ENCODE peak calls at places on chromosome 12, in seven cellular contexts. J, G, Z, I, V, Q and X are unnamed samples. For H3K4me1 and H3K36me3, the result is how much of the 10 kb centered on the place peaks cover.

GRCh38 chr12:1880153-1880845 is 38.2 kb downstream of the CACNA2D4 start:
- DNase-seq in J (no peak), G (no peak), Z (no peak), I (no peak), V (no peak), Q (peak), X (no peak)

GRCh38 chr12:77923882-77924281 is 93.2 kb downstream of the NAV3 start:
- DNase-seq in J (no peak), G (no peak), Z (no peak), I (no peak), V (no peak), Q (no peak), X (no peak)

GRCh38 chr12:49365542-49365941 is 1.7 kb upstream of the SPATS2 start:
- DNase-seq in J (no peak), G (no peak), Z (no peak), I (no peak), V (no peak), Q (no peak), X (no peak)

GRCh38 chr12:115078334-115078733 is 394.4 kb upstream of the TBX3 start:
- DNase-seq in J (no peak), G (no peak), Z (no peak), I (no peak), V (no peak), Q (no peak), X (no peak)

GRCh38 chr12:100962086-100962712 is 167.6 kb downstream of the ANO4 start:
- DNase-seq in J (no peak), G (no peak), Z (no peak), I (no peak), V (no peak), Q (no peak), X (no peak)

GRCh38 chr12:102567031-102567985 is 86.9 kb upstream of the IGF1 start:
- DNase-seq in J (no peak), G (no peak), Z (no peak), I (no peak), V (no peak), Q (peak), X (no peak)

GRCh38 chr12:9872743-9873142 is 3.6 kb upstream of the CLEC2B start:
- DNase-seq in J (no peak), G (no peak), Z (no peak), I (no peak), V (no peak), Q (peak), X (no peak)

GRCh38 chr12:1801285-1801975 is 18.9 kb upstream of the LRTM2 start:
- DNase-seq in J (peak), G (no peak), Z (no peak), I (no peak), V (peak), Q (peak), X (no peak)

GRCh38 chr12:100753837-100754236 is 40.7 kb upstream of the ANO4 start:
- DNase-seq in J (no peak), G (no peak), Z (no peak), I (no peak), V (no peak), Q (no peak), X (no peak)

GRCh38 chr12:55724226-55724939 is 4.2 kb downstream of the RDH5 start:
- DNase-seq in J (peak), G (peak), Z (peak), I (peak), V (peak), Q (peak), X (peak)

GRCh38 chr12:77213316-77213715 is 147.9 kb upstream of the E2F7 start:
- DNase-seq in J (no peak), G (no peak), Z (no peak), I (no peak), V (no peak), Q (peak), X (no peak)

GRCh38 chr12:120474092-120474960 is 4.8 kb upstream of the SRSF9 start:
- DNase-seq in J (no peak), G (no peak), Z (no peak), I (no peak), V (no peak), Q (peak), X (no peak)

GRCh38 chr12:12214635-12215131 is 52.2 kb downstream of the LRP6 start:
- DNase-seq in J (no peak), G (no peak), Z (no peak), I (no peak), V (no peak), Q (no peak), X (no peak)

GRCh38 chr12:107570721-107571120 is 114.9 kb upstream of the PWP1 start:
- DNase-seq in J (no peak), G (no peak), Z (no peak), I (no peak), V (no peak), Q (no peak), X (no peak)

GRCh38 chr12:49037111-49037946 is 18.8 kb upstream of the PRKAG1 start:
- DNase-seq in J (no peak), G (no peak), Z (no peak), I (no peak), V (no peak), Q (no peak), X (no peak)

GRCh38 chr12:56518570-56518969 is 3.0 kb upstream of the RBMS2 start:
- DNase-seq in J (no peak), G (no peak), Z (no peak), I (no peak), V (no peak), Q (no peak), X (no peak)

GRCh38 chr12:56688846-56689113 is 696 bp upstream of the PTGES3 start:
- DNase-seq in J (no peak), G (no peak), Z (no peak), I (no peak), V (no peak), Q (no peak), X (no peak)

GRCh38 chr12:131331148-131331750 is 377.5 kb downstream of the ADGRD1 start:
- DNase-seq in J (no peak), G (no peak), Z (no peak), I (no peak), V (no peak), Q (no peak), X (no peak)

GRCh38 chr12:106015646-106016045 is 123.1 kb downstream of the NUAK1 start:
- DNase-seq in J (no peak), G (no peak), Z (no peak), I (no peak), V (no peak), Q (no peak), X (no peak)

GRCh38 chr12:42382013-42382696 is 56.2 kb downstream of the PPHLN1 start:
- DNase-seq in J (no peak), G (no peak), Z (no peak), I (no peak), V (no peak), Q (no peak), X (no peak)

GRCh38 chr12:68240975-68241374 is 12.4 kb downstream of the IL22 start:
- DNase-seq in J (peak), G (peak), Z (peak), I (no peak), V (no peak), Q (no peak), X (peak)

GRCh38 chr12:66011731-66012130 is 118.8 kb downstream of the LLPH start:
- DNase-seq in J (no peak), G (no peak), Z (no peak), I (no peak), V (no peak), Q (no peak), X (no peak)

GRCh38 chr12:101414533-101415119 is 7.1 kb upstream of the ARL1 start:
- DNase-seq in J (no peak), G (peak), Z (no peak), I (no peak), V (no peak), Q (no peak), X (peak)

GRCh38 chr12:23204933-23205778 is 580.2 kb downstream of the ETNK1 start:
- DNase-seq in J (no peak), G (peak), Z (no peak), I (no peak), V (no peak), Q (no peak), X (peak)

GRCh38 chr12:125610292-125610691 is 545.1 kb downstream of the AACS start:
- DNase-seq in J (no peak), G (no peak), Z (no peak), I (no peak), V (no peak), Q (no peak), X (no peak)

GRCh38 chr12:93824514-93825500 is 147.6 kb downstream of the CRADD start:
- DNase-seq in J (no peak), G (no peak), Z (no peak), I (no peak), V (no peak), Q (no peak), X (no peak)

GRCh38 chr12:54579696-54580333 is 8.6 kb downstream of the PPP1R1A start:
- DNase-seq in J (peak), G (peak), Z (peak), I (peak), V (peak), Q (peak), X (peak)

GRCh38 chr12:2813573-2814185 is 1.2 kb downstream of the ITFG2 start:
- DNase-seq in J (peak), G (no peak), Z (peak), I (no peak), V (no peak), Q (peak), X (peak)

GRCh38 chr12:63313139-63313538 is 162.1 kb upstream of the AVPR1A start:
- DNase-seq in J (no peak), G (no peak), Z (no peak), I (no peak), V (no peak), Q (no peak), X (no peak)

GRCh38 chr12:63010698-63011097 is 75.7 kb upstream of the PPM1H start:
- DNase-seq in J (no peak), G (no peak), Z (no peak), I (no peak), V (no peak), Q (no peak), X (no peak)

DNA sequence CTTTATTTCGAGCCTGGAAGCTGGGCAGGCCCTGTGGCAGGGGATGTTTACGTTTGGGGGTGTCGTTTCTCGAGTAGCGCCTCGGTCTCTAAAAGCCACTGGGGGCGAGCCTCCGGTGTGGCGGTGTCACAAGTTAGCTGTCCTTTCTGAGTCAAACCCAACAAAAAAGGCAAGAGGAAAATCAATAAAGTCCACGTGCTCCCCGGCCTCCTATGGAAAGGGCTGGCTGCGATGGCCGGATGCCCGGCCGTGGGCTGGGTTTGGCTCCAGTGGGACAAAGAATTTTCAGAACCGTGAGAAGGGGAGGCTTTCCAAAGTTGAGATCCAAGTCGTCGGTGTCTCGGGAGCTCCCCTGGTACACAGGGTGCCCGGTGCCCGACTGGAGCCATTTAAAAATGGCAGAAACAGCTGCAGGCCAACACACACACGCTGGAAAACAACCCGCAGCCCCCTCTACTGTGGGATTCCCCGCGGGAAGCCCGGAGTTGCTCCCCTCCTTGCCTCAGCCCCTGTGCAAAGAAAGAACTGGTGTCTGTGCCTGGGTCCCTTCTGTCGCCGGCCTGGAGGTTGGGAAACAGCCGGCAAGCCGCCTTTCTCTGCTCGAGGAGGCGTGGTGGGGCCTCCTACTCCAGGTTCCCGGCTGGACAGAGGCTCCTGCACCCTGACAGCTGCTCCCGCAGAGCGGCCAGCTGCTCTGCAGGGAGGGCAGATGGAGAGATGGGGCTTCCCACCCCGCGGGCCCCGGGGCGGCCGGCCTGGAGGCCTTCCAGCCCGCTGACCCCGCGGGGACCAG is 1.9 kb downstream of the BCL7A start:
- DNase-seq in J (no peak), G (peak), Z (peak), I (peak), V (peak), Q (peak), X (no peak)
- H3K4me1 ChIP-seq in J (under half), G (under half), Z (under half), I (half or more), V (under half), Q (under half), X (under half)

GRCh38 chr12:31220061-31220460 is 105.9 kb downstream of the SINHCAF start:
- DNase-seq in J (no peak), G (no peak), Z (no peak), I (no peak), V (no peak), Q (no peak), X (no peak)

GRCh38 chr12:31221566-31221945 is 104.4 kb downstream of the SINHCAF start:
- DNase-seq in J (no peak), G (no peak), Z (no peak), I (no peak), V (no peak), Q (no peak), X (no peak)

GRCh38 chr12:31222620-31223222 is 103.2 kb downstream of the SINHCAF start:
- DNase-seq in J (no peak), G (no peak), Z (no peak), I (no peak), V (no peak), Q (no peak), X (no peak)

GRCh38 chr12:31219521-31219920 is 106.4 kb downstream of the SINHCAF start:
- DNase-seq in J (no peak), G (no peak), Z (no peak), I (no peak), V (no peak), Q (no peak), X (no peak)

GRCh38 chr12:31220633-31221565 is 105.1 kb downstream of the SINHCAF start:
- DNase-seq in J (no peak), G (no peak), Z (no peak), I (no peak), V (no peak), Q (no peak), X (no peak)
- H3K36me3 ChIP-seq in J (under half), G (under half), Z (under half), I (under half), V (under half), Q (under half), X (under half)

GRCh38 chr12:34345801-34346200 is 323.5 kb downstream of the ALG10 start:
- DNase-seq in J (no peak), G (no peak), Z (no peak), I (no peak), V (no peak), Q (peak), X (no peak)

GRCh38 chr12:34344851-34345522 is 322.7 kb downstream of the ALG10 start:
- DNase-seq in J (no peak), G (no peak), Z (no peak), I (no peak), V (no peak), Q (no peak), X (no peak)

GRCh38 chr12:34343345-34343744 is 321.0 kb downstream of the ALG10 start:
- DNase-seq in J (no peak), G (no peak), Z (no peak), I (no peak), V (no peak), Q (no peak), X (no peak)

GRCh38 chr12:34342048-34342447 is 319.8 kb downstream of the ALG10 start:
- DNase-seq in J (no peak), G (no peak), Z (no peak), I (no peak), V (no peak), Q (no peak), X (no peak)

GRCh38 chr12:34343766-34344165 is 321.5 kb downstream of the ALG10 start:
- DNase-seq in J (no peak), G (no peak), Z (no peak), I (no peak), V (no peak), Q (no peak), X (no peak)
- H3K4me1 ChIP-seq in J (under half), G (under half), Z (under half), I (under half), V (under half), Q (under half), X (under half)

DNA sequence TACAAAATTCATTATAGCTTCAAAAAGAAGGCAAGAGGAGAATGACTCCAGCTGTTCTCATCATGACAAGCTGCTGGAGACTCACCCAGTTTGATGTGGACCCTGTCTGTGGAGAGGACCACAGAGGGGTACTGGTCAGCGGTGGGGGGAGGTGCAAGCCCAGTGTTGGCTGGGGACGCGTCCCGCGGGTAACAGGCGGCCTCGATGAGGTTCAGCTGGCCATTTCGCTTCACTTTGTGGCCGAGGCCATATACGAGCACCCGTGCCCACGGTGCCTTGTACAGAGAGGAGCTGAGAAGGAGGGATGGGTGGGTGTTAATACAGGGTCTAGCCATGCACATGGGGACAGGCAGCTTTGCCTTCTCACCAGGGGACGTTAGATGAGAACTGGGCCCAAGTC is 67.1 kb downstream of the TRAFD1 start:
- DNase-seq in J (no peak), G (no peak), Z (no peak), I (no peak), V (no peak), Q (no peak), X (no peak)
- H3K36me3 ChIP-seq in J (under half), G (under half), Z (under half), I (half or more), V (half or more), Q (under half), X (under half)

GRCh38 chr12:58894040-58894439 is 26.3 kb downstream of the LRIG3 start:
- DNase-seq in J (no peak), G (no peak), Z (no peak), I (no peak), V (no peak), Q (no peak), X (no peak)
- H3K4me1 ChIP-seq in J (under half), G (under half), Z (under half), I (under half), V (under half), Q (under half), X (under half)

GRCh38 chr12:51067229-51067628 is 16.2 kb downstream of the CSRNP2 start:
- DNase-seq in J (no peak), G (no peak), Z (no peak), I (no peak), V (no peak), Q (no peak), X (no peak)

GRCh38 chr12:51065530-51065929 is 17.4 kb downstream of the LETMD1 start:
- DNase-seq in J (no peak), G (no peak), Z (no peak), I (no peak), V (no peak), Q (no peak), X (no peak)

GRCh38 chr12:51067771-51068170 is 15.6 kb downstream of the CSRNP2 start:
- DNase-seq in J (no peak), G (no peak), Z (no peak), I (no peak), V (no peak), Q (no peak), X (no peak)

GRCh38 chr12:51071663-51072062 is 11.7 kb downstream of the CSRNP2 start:
- DNase-seq in J (no peak), G (no peak), Z (no peak), I (no peak), V (no peak), Q (no peak), X (no peak)

DNA sequence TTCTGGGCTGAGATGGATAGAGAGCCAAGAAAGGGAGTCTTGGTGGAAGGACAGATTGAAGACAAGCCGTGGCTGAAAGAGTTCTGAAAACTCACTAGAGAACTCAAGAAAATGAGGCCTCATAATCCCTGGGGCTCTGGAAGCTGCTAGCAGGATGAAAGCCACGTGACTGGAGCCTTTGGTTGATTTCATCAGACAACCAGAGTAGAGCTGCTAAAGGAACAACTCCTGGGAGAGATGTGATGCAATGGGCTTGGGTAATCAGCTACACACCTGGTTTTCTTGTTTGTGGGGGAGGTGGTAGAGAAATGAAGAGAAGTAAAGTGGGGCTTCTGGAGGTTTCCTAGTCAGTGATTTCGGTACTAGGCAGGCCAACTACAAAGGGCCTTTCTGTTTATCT is 13.4 kb downstream of the CSRNP2 start:
- DNase-seq in J (no peak), G (no peak), Z (no peak), I (no peak), V (peak), Q (peak), X (no peak)
- H3K36me3 ChIP-seq in J (under half), G (under half), Z (half or more), I (half or more), V (half or more), Q (under half), X (under half)

GRCh38 chr12:96215933-96216273 is 21.7 kb downstream of the ELK3 start:
- DNase-seq in J (no peak), G (no peak), Z (no peak), I (no peak), V (no peak), Q (no peak), X (no peak)

GRCh38 chr12:96210376-96211055 is 16.3 kb downstream of the ELK3 start:
- DNase-seq in J (no peak), G (no peak), Z (no peak), I (no peak), V (no peak), Q (no peak), X (peak)

GRCh38 chr12:96211989-96212388 is 17.8 kb downstream of the ELK3 start:
- DNase-seq in J (no peak), G (no peak), Z (no peak), I (no peak), V (no peak), Q (no peak), X (peak)

GRCh38 chr12:96213869-96214268 is 19.7 kb downstream of the ELK3 start:
- DNase-seq in J (no peak), G (no peak), Z (no peak), I (no peak), V (no peak), Q (no peak), X (no peak)

GRCh38 chr12:96212456-96213375 is 18.5 kb downstream of the ELK3 start:
- DNase-seq in J (no peak), G (no peak), Z (no peak), I (no peak), V (no peak), Q (no peak), X (no peak)
- H3K4me1 ChIP-seq in J (half or more), G (under half), Z (under half), I (half or more), V (under half), Q (under half), X (half or more)

GRCh38 chr12:47785887-47786661 is 13.0 kb downstream of the SLC48A1 start:
- DNase-seq in J (no peak), G (no peak), Z (no peak), I (no peak), V (no peak), Q (no peak), X (no peak)
- H3K36me3 ChIP-seq in J (half or more), G (under half), Z (half or more), I (half or more), V (half or more), Q (under half), X (half or more)